ENCODE peak calls at places on chromosome 14, in nine cellular contexts. One of them, this sample, is unnamed.

GRCh38 chr14:97025722-97026121 is 228.5 kb downstream of the VRK1 start:
- DNase-seq in T-helper 22 cell: no peak
- DNase-seq in posterior cingulate gyrus: no peak
- DNase-seq in T47D: no peak
- DNase-seq in cardiac muscle cell: no peak
- DNase-seq in GM06990: no peak
- DNase-seq in SJSA1: no peak
- DNase-seq in stimulated activated CD4-positive, alpha-beta T cell treated with anti-CD3 and anti-CD28 coated beads, Interleukin-1b, Interleukin-23, amount 100 ng/mL, for 1 hour: no peak
- DNase-seq in NCI-H2107: no peak
- DNase-seq in this sample: no peak

GRCh38 chr14:34113051-34113511 is 162.2 kb upstream of the EGLN3 start:
- DNase-seq in T-helper 22 cell: no peak
- DNase-seq in posterior cingulate gyrus: no peak
- DNase-seq in T47D: no peak
- DNase-seq in cardiac muscle cell: no peak
- DNase-seq in GM06990: no peak
- DNase-seq in SJSA1: no peak
- DNase-seq in stimulated activated CD4-positive, alpha-beta T cell treated with anti-CD3 and anti-CD28 coated beads, Interleukin-1b, Interleukin-23, amount 100 ng/mL, for 1 hour: no peak
- DNase-seq in NCI-H2107: no peak
- DNase-seq in this sample: no peak

GRCh38 chr14:61477845-61478438 is 156.6 kb downstream of the PRKCH start:
- DNase-seq in T-helper 22 cell: no peak
- DNase-seq in posterior cingulate gyrus: no peak
- DNase-seq in T47D: no peak
- DNase-seq in cardiac muscle cell: no peak
- DNase-seq in GM06990: peak
- DNase-seq in SJSA1: no peak
- DNase-seq in stimulated activated CD4-positive, alpha-beta T cell treated with anti-CD3 and anti-CD28 coated beads, Interleukin-1b, Interleukin-23, amount 100 ng/mL, for 1 hour: no peak
- DNase-seq in NCI-H2107: no peak
- DNase-seq in this sample: peak

GRCh38 chr14:99148131-99148530 is 123.9 kb downstream of the BCL11B start:
- DNase-seq in T-helper 22 cell: no peak
- DNase-seq in posterior cingulate gyrus: no peak
- DNase-seq in T47D: no peak
- DNase-seq in cardiac muscle cell: no peak
- DNase-seq in GM06990: no peak
- DNase-seq in SJSA1: peak
- DNase-seq in stimulated activated CD4-positive, alpha-beta T cell treated with anti-CD3 and anti-CD28 coated beads, Interleukin-1b, Interleukin-23, amount 100 ng/mL, for 1 hour: no peak
- DNase-seq in NCI-H2107: no peak
- DNase-seq in this sample: no peak

GRCh38 chr14:70002589-70003240 is 123.5 kb downstream of the SMOC1 start:
- DNase-seq in T-helper 22 cell: no peak
- DNase-seq in posterior cingulate gyrus: no peak
- DNase-seq in T47D: no peak
- DNase-seq in cardiac muscle cell: no peak
- DNase-seq in GM06990: no peak
- DNase-seq in SJSA1: no peak
- DNase-seq in stimulated activated CD4-positive, alpha-beta T cell treated with anti-CD3 and anti-CD28 coated beads, Interleukin-1b, Interleukin-23, amount 100 ng/mL, for 1 hour: no peak
- DNase-seq in NCI-H2107: no peak
- DNase-seq in this sample: no peak

GRCh38 chr14:102923201-102923919 is 897 bp downstream of the AMN start:
- DNase-seq in T-helper 22 cell: no peak
- DNase-seq in posterior cingulate gyrus: no peak
- DNase-seq in T47D: no peak
- DNase-seq in cardiac muscle cell: no peak
- DNase-seq in GM06990: no peak
- DNase-seq in SJSA1: no peak
- DNase-seq in stimulated activated CD4-positive, alpha-beta T cell treated with anti-CD3 and anti-CD28 coated beads, Interleukin-1b, Interleukin-23, amount 100 ng/mL, for 1 hour: no peak
- DNase-seq in NCI-H2107: no peak
- DNase-seq in this sample: no peak

GRCh38 chr14:93925374-93925895 is 1.7 kb upstream of the FAM181A start:
- DNase-seq in T-helper 22 cell: no peak
- DNase-seq in posterior cingulate gyrus: no peak
- DNase-seq in T47D: no peak
- DNase-seq in cardiac muscle cell: no peak
- DNase-seq in GM06990: no peak
- DNase-seq in SJSA1: no peak
- DNase-seq in stimulated activated CD4-positive, alpha-beta T cell treated with anti-CD3 and anti-CD28 coated beads, Interleukin-1b, Interleukin-23, amount 100 ng/mL, for 1 hour: no peak
- DNase-seq in NCI-H2107: no peak
- DNase-seq in this sample: no peak

GRCh38 chr14:104337381-104337780 is 199.0 kb downstream of the KIF26A start:
- DNase-seq in T-helper 22 cell: no peak
- DNase-seq in posterior cingulate gyrus: no peak
- DNase-seq in T47D: no peak
- DNase-seq in cardiac muscle cell: no peak
- DNase-seq in GM06990: no peak
- DNase-seq in SJSA1: no peak
- DNase-seq in stimulated activated CD4-positive, alpha-beta T cell treated with anti-CD3 and anti-CD28 coated beads, Interleukin-1b, Interleukin-23, amount 100 ng/mL, for 1 hour: no peak
- DNase-seq in NCI-H2107: no peak
- DNase-seq in this sample: no peak

GRCh38 chr14:23286904-23287479 is 1.1 kb upstream of the HOMEZ start:
- DNase-seq in T-helper 22 cell: no peak
- DNase-seq in posterior cingulate gyrus: no peak
- DNase-seq in T47D: no peak
- DNase-seq in cardiac muscle cell: no peak
- DNase-seq in GM06990: no peak
- DNase-seq in SJSA1: no peak
- DNase-seq in stimulated activated CD4-positive, alpha-beta T cell treated with anti-CD3 and anti-CD28 coated beads, Interleukin-1b, Interleukin-23, amount 100 ng/mL, for 1 hour: no peak
- DNase-seq in NCI-H2107: no peak
- DNase-seq in this sample: no peak

GRCh38 chr14:36684946-36685345 is 23.3 kb downstream of the PAX9 start:
- DNase-seq in T-helper 22 cell: no peak
- DNase-seq in posterior cingulate gyrus: no peak
- DNase-seq in T47D: no peak
- DNase-seq in cardiac muscle cell: no peak
- DNase-seq in GM06990: no peak
- DNase-seq in SJSA1: no peak
- DNase-seq in stimulated activated CD4-positive, alpha-beta T cell treated with anti-CD3 and anti-CD28 coated beads, Interleukin-1b, Interleukin-23, amount 100 ng/mL, for 1 hour: no peak
- DNase-seq in NCI-H2107: no peak
- DNase-seq in this sample: no peak

GRCh38 chr14:22551597-22551982 is 37.4 kb downstream of the DAD1 start:
- DNase-seq in T-helper 22 cell: no peak
- DNase-seq in posterior cingulate gyrus: no peak
- DNase-seq in T47D: no peak
- DNase-seq in cardiac muscle cell: no peak
- DNase-seq in GM06990: no peak
- DNase-seq in SJSA1: peak
- DNase-seq in stimulated activated CD4-positive, alpha-beta T cell treated with anti-CD3 and anti-CD28 coated beads, Interleukin-1b, Interleukin-23, amount 100 ng/mL, for 1 hour: no peak
- DNase-seq in NCI-H2107: no peak
- DNase-seq in this sample: peak

GRCh38 chr14:70916776-70917175 is 9.5 kb downstream of the PCNX1 start:
- DNase-seq in T-helper 22 cell: no peak
- DNase-seq in posterior cingulate gyrus: no peak
- DNase-seq in T47D: no peak
- DNase-seq in cardiac muscle cell: no peak
- DNase-seq in GM06990: no peak
- DNase-seq in SJSA1: no peak
- DNase-seq in stimulated activated CD4-positive, alpha-beta T cell treated with anti-CD3 and anti-CD28 coated beads, Interleukin-1b, Interleukin-23, amount 100 ng/mL, for 1 hour: no peak
- DNase-seq in NCI-H2107: no peak
- DNase-seq in this sample: no peak

GRCh38 chr14:95515523-95516517 is 630 bp downstream of the SYNE3 start:
- DNase-seq in T-helper 22 cell: peak
- DNase-seq in posterior cingulate gyrus: no peak
- DNase-seq in T47D: peak
- DNase-seq in cardiac muscle cell: peak
- DNase-seq in GM06990: peak
- DNase-seq in SJSA1: peak
- DNase-seq in stimulated activated CD4-positive, alpha-beta T cell treated with anti-CD3 and anti-CD28 coated beads, Interleukin-1b, Interleukin-23, amount 100 ng/mL, for 1 hour: peak
- DNase-seq in NCI-H2107: peak
- DNase-seq in this sample: peak

GRCh38 chr14:102805454-102805891 is 28.2 kb downstream of the TRAF3 start:
- DNase-seq in T-helper 22 cell: no peak
- DNase-seq in posterior cingulate gyrus: no peak
- DNase-seq in T47D: no peak
- DNase-seq in cardiac muscle cell: no peak
- DNase-seq in GM06990: no peak
- DNase-seq in SJSA1: peak
- DNase-seq in stimulated activated CD4-positive, alpha-beta T cell treated with anti-CD3 and anti-CD28 coated beads, Interleukin-1b, Interleukin-23, amount 100 ng/mL, for 1 hour: no peak
- DNase-seq in NCI-H2107: no peak
- DNase-seq in this sample: no peak

GRCh38 chr14:36750244-36750643 is 88.6 kb downstream of the PAX9 start:
- DNase-seq in T-helper 22 cell: no peak
- DNase-seq in posterior cingulate gyrus: no peak
- DNase-seq in T47D: no peak
- DNase-seq in cardiac muscle cell: no peak
- DNase-seq in GM06990: no peak
- DNase-seq in SJSA1: no peak
- DNase-seq in stimulated activated CD4-positive, alpha-beta T cell treated with anti-CD3 and anti-CD28 coated beads, Interleukin-1b, Interleukin-23, amount 100 ng/mL, for 1 hour: no peak
- DNase-seq in NCI-H2107: no peak
- DNase-seq in this sample: no peak

GRCh38 chr14:35400707-35401421 is 3.7 kb downstream of the NFKBIA start:
- DNase-seq in T-helper 22 cell: peak
- DNase-seq in posterior cingulate gyrus: no peak
- DNase-seq in T47D: no peak
- DNase-seq in cardiac muscle cell: no peak
- DNase-seq in GM06990: no peak
- DNase-seq in SJSA1: no peak
- DNase-seq in stimulated activated CD4-positive, alpha-beta T cell treated with anti-CD3 and anti-CD28 coated beads, Interleukin-1b, Interleukin-23, amount 100 ng/mL, for 1 hour: no peak
- DNase-seq in NCI-H2107: no peak
- DNase-seq in this sample: no peak

GRCh38 chr14:105888784-105889665 is 362.6 kb downstream of the TMEM121 start:
- DNase-seq in T-helper 22 cell: no peak
- DNase-seq in posterior cingulate gyrus: peak
- DNase-seq in T47D: no peak
- DNase-seq in cardiac muscle cell: no peak
- DNase-seq in GM06990: no peak
- DNase-seq in SJSA1: no peak
- DNase-seq in stimulated activated CD4-positive, alpha-beta T cell treated with anti-CD3 and anti-CD28 coated beads, Interleukin-1b, Interleukin-23, amount 100 ng/mL, for 1 hour: no peak
- DNase-seq in NCI-H2107: no peak
- DNase-seq in this sample: no peak

GRCh38 chr14:87030182-87030581 is 962.8 kb downstream of the GALC start:
- DNase-seq in T-helper 22 cell: no peak
- DNase-seq in posterior cingulate gyrus: no peak
- DNase-seq in T47D: no peak
- DNase-seq in cardiac muscle cell: no peak
- DNase-seq in GM06990: no peak
- DNase-seq in SJSA1: no peak
- DNase-seq in stimulated activated CD4-positive, alpha-beta T cell treated with anti-CD3 and anti-CD28 coated beads, Interleukin-1b, Interleukin-23, amount 100 ng/mL, for 1 hour: no peak
- DNase-seq in NCI-H2107: no peak
- DNase-seq in this sample: no peak

GRCh38 chr14:65637780-65638179 is 225.2 kb downstream of the FUT8 start:
- DNase-seq in T-helper 22 cell: no peak
- DNase-seq in posterior cingulate gyrus: no peak
- DNase-seq in T47D: no peak
- DNase-seq in cardiac muscle cell: no peak
- DNase-seq in GM06990: peak
- DNase-seq in SJSA1: no peak
- DNase-seq in stimulated activated CD4-positive, alpha-beta T cell treated with anti-CD3 and anti-CD28 coated beads, Interleukin-1b, Interleukin-23, amount 100 ng/mL, for 1 hour: no peak
- DNase-seq in NCI-H2107: no peak
- DNase-seq in this sample: no peak

GRCh38 chr14:22448035-22448904 is 140.8 kb downstream of the DAD1 start:
- DNase-seq in T-helper 22 cell: no peak
- DNase-seq in posterior cingulate gyrus: no peak
- DNase-seq in T47D: no peak
- DNase-seq in cardiac muscle cell: no peak
- DNase-seq in GM06990: peak
- DNase-seq in SJSA1: no peak
- DNase-seq in stimulated activated CD4-positive, alpha-beta T cell treated with anti-CD3 and anti-CD28 coated beads, Interleukin-1b, Interleukin-23, amount 100 ng/mL, for 1 hour: no peak
- DNase-seq in NCI-H2107: no peak
- DNase-seq in this sample: peak

GRCh38 chr14:77131206-77131605 is 10.4 kb downstream of the ZDHHC22 start:
- DNase-seq in T-helper 22 cell: no peak
- DNase-seq in posterior cingulate gyrus: no peak
- DNase-seq in T47D: no peak
- DNase-seq in cardiac muscle cell: no peak
- DNase-seq in GM06990: no peak
- DNase-seq in SJSA1: no peak
- DNase-seq in stimulated activated CD4-positive, alpha-beta T cell treated with anti-CD3 and anti-CD28 coated beads, Interleukin-1b, Interleukin-23, amount 100 ng/mL, for 1 hour: no peak
- DNase-seq in NCI-H2107: no peak
- DNase-seq in this sample: no peak

GRCh38 chr14:96497087-96497486 is 5.1 kb upstream of the PAPOLA start:
- DNase-seq in T-helper 22 cell: no peak
- DNase-seq in posterior cingulate gyrus: no peak
- DNase-seq in T47D: no peak
- DNase-seq in cardiac muscle cell: no peak
- DNase-seq in GM06990: no peak
- DNase-seq in SJSA1: no peak
- DNase-seq in stimulated activated CD4-positive, alpha-beta T cell treated with anti-CD3 and anti-CD28 coated beads, Interleukin-1b, Interleukin-23, amount 100 ng/mL, for 1 hour: no peak
- DNase-seq in NCI-H2107: no peak
- DNase-seq in this sample: no peak

GRCh38 chr14:75092698-75093097 is 23.3 kb downstream of the ZC2HC1C start:
- DNase-seq in T-helper 22 cell: no peak
- DNase-seq in posterior cingulate gyrus: no peak
- DNase-seq in T47D: no peak
- DNase-seq in cardiac muscle cell: no peak
- DNase-seq in GM06990: no peak
- DNase-seq in SJSA1: no peak
- DNase-seq in stimulated activated CD4-positive, alpha-beta T cell treated with anti-CD3 and anti-CD28 coated beads, Interleukin-1b, Interleukin-23, amount 100 ng/mL, for 1 hour: no peak
- DNase-seq in NCI-H2107: no peak
- DNase-seq in this sample: no peak

GRCh38 chr14:54002653-54003052 is 46.0 kb upstream of the BMP4 start:
- DNase-seq in T-helper 22 cell: no peak
- DNase-seq in posterior cingulate gyrus: no peak
- DNase-seq in T47D: no peak
- DNase-seq in cardiac muscle cell: no peak
- DNase-seq in GM06990: no peak
- DNase-seq in SJSA1: no peak
- DNase-seq in stimulated activated CD4-positive, alpha-beta T cell treated with anti-CD3 and anti-CD28 coated beads, Interleukin-1b, Interleukin-23, amount 100 ng/mL, for 1 hour: no peak
- DNase-seq in NCI-H2107: no peak
- DNase-seq in this sample: peak

GRCh38 chr14:56247495-56248087 is 129.4 kb downstream of the PELI2 start:
- DNase-seq in T-helper 22 cell: no peak
- DNase-seq in posterior cingulate gyrus: no peak
- DNase-seq in T47D: no peak
- DNase-seq in cardiac muscle cell: no peak
- DNase-seq in GM06990: no peak
- DNase-seq in SJSA1: no peak
- DNase-seq in stimulated activated CD4-positive, alpha-beta T cell treated with anti-CD3 and anti-CD28 coated beads, Interleukin-1b, Interleukin-23, amount 100 ng/mL, for 1 hour: no peak
- DNase-seq in NCI-H2107: no peak
- DNase-seq in this sample: no peak

GRCh38 chr14:69358233-69358963 is 39.7 kb downstream of the ERH start:
- DNase-seq in T-helper 22 cell: no peak
- DNase-seq in posterior cingulate gyrus: no peak
- DNase-seq in T47D: no peak
- DNase-seq in cardiac muscle cell: no peak
- DNase-seq in GM06990: no peak
- DNase-seq in SJSA1: no peak
- DNase-seq in stimulated activated CD4-positive, alpha-beta T cell treated with anti-CD3 and anti-CD28 coated beads, Interleukin-1b, Interleukin-23, amount 100 ng/mL, for 1 hour: no peak
- DNase-seq in NCI-H2107: peak
- DNase-seq in this sample: no peak

GRCh38 chr14:23005861-23006534 is 3.9 kb downstream of the C14orf93 start:
- DNase-seq in T-helper 22 cell: no peak
- DNase-seq in posterior cingulate gyrus: no peak
- DNase-seq in T47D: no peak
- DNase-seq in cardiac muscle cell: no peak
- DNase-seq in GM06990: no peak
- DNase-seq in SJSA1: no peak
- DNase-seq in stimulated activated CD4-positive, alpha-beta T cell treated with anti-CD3 and anti-CD28 coated beads, Interleukin-1b, Interleukin-23, amount 100 ng/mL, for 1 hour: no peak
- DNase-seq in NCI-H2107: no peak
- DNase-seq in this sample: no peak

This sample was measured in Ammon's horn.